ENCODE peak calls at places on chromosomes 12 and 14, in six cellular contexts. One of them, this sample, is unnamed.

GRCh38 chr12:106645074-106645421 is 62.2 kb downstream of the RFX4 start:
- DNase-seq in HepG2: peak
- DNase-seq in K562: no peak
- DNase-seq in GM12878: no peak
- DNase-seq in HCT116: no peak
- DNase-seq in WTC11: no peak
- DNase-seq in this sample: no peak

GRCh38 chr12:124916370-124917134 is 2.1 kb upstream of the UBC start:
- DNase-seq in GM12878: no peak
- DNase-seq in WTC11: no peak
- DNase-seq in K562: peak
- DNase-seq in HepG2: peak
- DNase-seq in HCT116: peak
- DNase-seq in this sample: no peak

GRCh38 chr14:56963381-56963780 is 153.1 kb upstream of the OTX2 start:
- DNase-seq in WTC11: no peak
- DNase-seq in HCT116: no peak
- DNase-seq in GM12878: no peak
- DNase-seq in HepG2: no peak
- DNase-seq in K562: no peak
- DNase-seq in this sample: no peak

GRCh38 chr14:90797451-90797850 is 18.8 kb downstream of the TTC7B start:
- DNase-seq in HepG2: no peak
- DNase-seq in WTC11: no peak
- DNase-seq in HCT116: no peak
- DNase-seq in K562: no peak
- DNase-seq in GM12878: no peak
- DNase-seq in this sample: no peak

GRCh38 chr12:109160873-109161272 is 44.5 kb downstream of the ACACB start:
- DNase-seq in HCT116: no peak
- DNase-seq in K562: no peak
- DNase-seq in GM12878: no peak
- DNase-seq in HepG2: no peak
- DNase-seq in WTC11: no peak
- DNase-seq in this sample: no peak

GRCh38 chr12:68391905-68392304 is 59.7 kb upstream of the MDM1 start:
- DNase-seq in HepG2: no peak
- DNase-seq in GM12878: no peak
- DNase-seq in HCT116: no peak
- DNase-seq in WTC11: no peak
- DNase-seq in K562: no peak
- DNase-seq in this sample: no peak

GRCh38 chr12:45660330-45660729 is 69.2 kb upstream of the ARID2 start:
- DNase-seq in HCT116: peak
- DNase-seq in K562: no peak
- DNase-seq in HepG2: no peak
- DNase-seq in GM12878: no peak
- DNase-seq in WTC11: no peak
- DNase-seq in this sample: no peak

GRCh38 chr12:133226690-133227089 is 9.0 kb downstream of the ANHX start:
- DNase-seq in GM12878: no peak
- DNase-seq in WTC11: no peak
- DNase-seq in K562: no peak
- DNase-seq in HepG2: no peak
- DNase-seq in HCT116: no peak
- DNase-seq in this sample: no peak

GRCh38 chr14:31947680-31948580 is 129.2 kb upstream of the ARHGAP5 start:
- DNase-seq in HCT116: no peak
- DNase-seq in K562: no peak
- DNase-seq in WTC11: no peak
- DNase-seq in HepG2: no peak
- DNase-seq in GM12878: no peak
- DNase-seq in this sample: no peak

GRCh38 chr14:90797919-90798318 is 18.3 kb downstream of the TTC7B start:
- DNase-seq in K562: no peak
- DNase-seq in HepG2: no peak
- DNase-seq in WTC11: no peak
- DNase-seq in HCT116: no peak
- DNase-seq in GM12878: no peak
- DNase-seq in this sample: no peak

GRCh38 chr14:102781063-102781462 is 3.8 kb downstream of the TRAF3 start:
- DNase-seq in GM12878: no peak
- DNase-seq in WTC11: no peak
- DNase-seq in K562: no peak
- DNase-seq in HepG2: no peak
- DNase-seq in HCT116: no peak
- DNase-seq in this sample: no peak

GRCh38 chr14:96038920-96039632 is at the start of gene C14orf132:
- DNase-seq in HepG2: no peak
- DNase-seq in GM12878: no peak
- DNase-seq in WTC11: peak
- DNase-seq in K562: peak
- DNase-seq in HCT116: peak
- DNase-seq in this sample: peak

GRCh38 chr14:96042218-96042930 is 3.2 kb downstream of the C14orf132 start:
- DNase-seq in K562: no peak
- DNase-seq in WTC11: no peak
- DNase-seq in HCT116: no peak
- DNase-seq in HepG2: no peak
- DNase-seq in GM12878: no peak
- DNase-seq in this sample: no peak

GRCh38 chr14:96038558-96038919 is 623 bp upstream of the C14orf132 start:
- DNase-seq in K562: no peak
- DNase-seq in HepG2: no peak
- DNase-seq in GM12878: no peak
- DNase-seq in HCT116: peak
- DNase-seq in WTC11: no peak
- DNase-seq in this sample: no peak

GRCh38 chr14:96039633-96040311 is 610 bp downstream of the C14orf132 start:
- DNase-seq in HepG2: no peak
- DNase-seq in GM12878: no peak
- DNase-seq in WTC11: peak
- DNase-seq in K562: peak
- DNase-seq in HCT116: no peak
- DNase-seq in this sample: peak

GRCh38 chr14:96040836-96041371 is 1.7 kb downstream of the C14orf132 start:
- DNase-seq in WTC11: no peak
- DNase-seq in HepG2: no peak
- DNase-seq in HCT116: no peak
- DNase-seq in GM12878: no peak
- DNase-seq in K562: no peak
- DNase-seq in this sample: no peak
- TF ChIP-seq ATF3 in WTC11: no peak
- TF ChIP-seq ATF3 in HepG2: no peak
- TF ChIP-seq ATF3 in HCT116: no peak
- TF ChIP-seq ATF3 in GM12878: no peak
- TF ChIP-seq ATF3 in K562: no peak
- TF ChIP-seq ATF3 in this sample: no peak

DNA sequence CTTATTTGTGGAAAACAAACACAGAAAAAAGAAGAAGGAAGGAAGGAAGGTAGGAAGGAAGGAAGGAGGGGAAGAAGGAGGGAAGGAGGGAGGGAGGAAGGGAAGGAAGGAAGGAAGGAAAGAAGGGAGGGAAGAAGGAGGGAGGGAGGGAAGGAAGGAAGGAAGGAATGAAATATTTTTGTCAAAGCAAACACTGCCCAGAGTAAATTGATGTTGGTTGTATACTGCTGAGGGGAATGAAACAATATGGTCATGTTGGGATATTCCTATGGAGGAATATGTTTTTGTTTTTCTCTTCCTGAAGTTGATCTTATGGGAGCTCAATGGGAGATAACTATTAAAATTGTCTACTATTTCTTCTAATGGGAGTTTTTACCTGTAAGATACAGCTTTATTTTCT is 717.5 kb upstream of the LRFN5 start:
- DNase-seq in K562: no peak
- DNase-seq in HCT116: no peak
- DNase-seq in HepG2: no peak
- DNase-seq in GM12878: no peak
- DNase-seq in WTC11: no peak
- DNase-seq in this sample: no peak
- TF ChIP-seq ATF3 in K562: no peak
- TF ChIP-seq ATF3 in HCT116: no peak
- TF ChIP-seq ATF3 in HepG2: no peak
- TF ChIP-seq ATF3 in GM12878: no peak
- TF ChIP-seq ATF3 in WTC11: no peak
- TF ChIP-seq ATF3 in this sample: no peak

GRCh38 chr12:7834701-7835100 is 38.0 kb downstream of the SLC2A14 start:
- DNase-seq in HepG2: peak
- DNase-seq in GM12878: no peak
- DNase-seq in HCT116: no peak
- DNase-seq in WTC11: no peak
- DNase-seq in K562: no peak
- DNase-seq in this sample: no peak
- TF ChIP-seq ATF3 in HepG2: no peak
- TF ChIP-seq ATF3 in GM12878: no peak
- TF ChIP-seq ATF3 in HCT116: no peak
- TF ChIP-seq ATF3 in WTC11: no peak
- TF ChIP-seq ATF3 in K562: no peak
- TF ChIP-seq ATF3 in this sample: no peak

DNA sequence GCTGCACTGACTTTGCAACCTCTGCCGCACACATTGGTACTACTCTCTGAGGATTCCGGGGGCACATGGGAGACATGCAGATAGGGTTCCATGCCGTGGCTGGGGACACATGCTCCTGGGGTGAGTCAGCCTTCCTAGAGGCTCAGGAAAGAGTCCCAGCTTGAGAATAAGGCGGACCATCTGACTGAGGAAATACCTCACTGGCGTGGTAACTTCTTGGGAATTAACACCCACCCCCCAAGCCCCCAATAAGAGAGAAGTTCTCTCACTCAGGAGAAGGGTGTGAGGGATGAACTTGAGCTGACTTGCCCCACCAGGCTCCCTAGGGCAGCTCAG is 23.2 kb downstream of the PLXNC1 start:
- DNase-seq in GM12878: no peak
- DNase-seq in K562: no peak
- DNase-seq in HepG2: no peak
- DNase-seq in WTC11: no peak
- DNase-seq in HCT116: no peak
- DNase-seq in this sample: no peak
- TF ChIP-seq ATF3 in GM12878: no peak
- TF ChIP-seq ATF3 in K562: no peak
- TF ChIP-seq ATF3 in HepG2: no peak
- TF ChIP-seq ATF3 in WTC11: no peak
- TF ChIP-seq ATF3 in HCT116: no peak
- TF ChIP-seq ATF3 in this sample: no peak